ENCODE peak calls at places on chromosomes 16 and 17, in six cellular contexts. C is esophagus muscularis mucosa, B is H54, E is uterus, N is adrenal gland, M is lower leg skin. P is an unnamed sample.

GRCh38 chr16:55272787-55273186 is 51.2 kb upstream of the IRX6 start:
- DNase-seq in C (no peak), B (no peak), E (no peak), N (no peak), M (no peak), P (no peak)

GRCh38 chr17:8212312-8213180 is 2.2 kb upstream of the AURKB start:
- DNase-seq in C (no peak), B (no peak), E (no peak), N (no peak), M (no peak), P (no peak)

GRCh38 chr16:73878616-73879015 is 418.0 kb upstream of the PSMD7 start:
- DNase-seq in C (no peak), B (peak), E (no peak), N (no peak), M (no peak), P (peak)

GRCh38 chr16:73025111-73025505 is 22.8 kb downstream of the ZFHX3 start:
- DNase-seq in C (no peak), B (no peak), E (no peak), N (peak), M (peak), P (no peak)

GRCh38 chr16:50476486-50477260 is 71.5 kb upstream of the NKD1 start:
- DNase-seq in C (no peak), B (no peak), E (no peak), N (no peak), M (peak), P (no peak)

GRCh38 chr17:9307313-9307998 is 268.2 kb downstream of the STX8 start:
- DNase-seq in C (no peak), B (no peak), E (no peak), N (no peak), M (no peak), P (no peak)

GRCh38 chr17:3724373-3725077 is 822 bp downstream of the HASPIN start:
- DNase-seq in C (no peak), B (no peak), E (no peak), N (no peak), M (no peak), P (no peak)

GRCh38 chr17:55237826-55238196 is 26.9 kb upstream of the HLF start:
- DNase-seq in C (no peak), B (no peak), E (no peak), N (no peak), M (no peak), P (no peak)

GRCh38 chr16:7182510-7183109 is 150.0 kb upstream of the RBFOX1 start:
- DNase-seq in C (no peak), B (no peak), E (no peak), N (no peak), M (no peak), P (no peak)

GRCh38 chr16:11144122-11144521 is 111.9 kb downstream of the SOCS1 start:
- DNase-seq in C (no peak), B (no peak), E (no peak), N (no peak), M (no peak), P (no peak)

GRCh38 chr16:8655184-8655717 is 19.2 kb upstream of the ABAT start:
- DNase-seq in C (no peak), B (no peak), E (no peak), N (peak), M (peak), P (no peak)

GRCh38 chr17:1905190-1905919 is 75.5 kb downstream of the RPA1 start:
- DNase-seq in C (no peak), B (no peak), E (no peak), N (peak), M (no peak), P (no peak)

GRCh38 chr16:57991551-57992059 is 8.9 kb downstream of the ZNF319 start:
- DNase-seq in C (no peak), B (no peak), E (no peak), N (no peak), M (no peak), P (no peak)

GRCh38 chr16:8855972-8856371 is 12.8 kb downstream of the CARHSP1 start:
- DNase-seq in C (no peak), B (no peak), E (no peak), N (no peak), M (no peak), P (no peak)

GRCh38 chr17:55663395-55663794 is 59.3 kb downstream of the TMEM100 start:
- DNase-seq in C (no peak), B (no peak), E (no peak), N (no peak), M (no peak), P (no peak)

GRCh38 chr17:65334391-65334790 is 197.2 kb downstream of the RGS9 start:
- DNase-seq in C (no peak), B (no peak), E (no peak), N (no peak), M (no peak), P (no peak)

GRCh38 chr16:22198547-22199293 is 7.4 kb upstream of the EEF2K start:
- DNase-seq in C (no peak), B (no peak), E (no peak), N (no peak), M (no peak), P (no peak)

GRCh38 chr16:1273816-1274215 is 17.9 kb downstream of the TPSD1 start:
- DNase-seq in C (no peak), B (no peak), E (no peak), N (no peak), M (no peak), P (no peak)

GRCh38 chr16:62240722-62241121 is 204.5 kb upstream of the CDH8 start:
- DNase-seq in C (no peak), B (no peak), E (no peak), N (no peak), M (no peak), P (no peak)

GRCh38 chr17:6347776-6348175 is 87.1 kb downstream of the AIPL1 start:
- DNase-seq in C (peak), B (no peak), E (no peak), N (no peak), M (peak), P (no peak)

GRCh38 chr16:53224932-53225533 is 170.2 kb downstream of the CHD9 start:
- DNase-seq in C (no peak), B (no peak), E (no peak), N (no peak), M (no peak), P (no peak)

GRCh38 chr16:68848786-68849185 is 5.5 kb downstream of the TANGO6 start:
- DNase-seq in C (no peak), B (no peak), E (no peak), N (no peak), M (peak), P (no peak)

GRCh38 chr17:81403040-81403467 is 7.8 kb downstream of the BAHCC1 start:
- DNase-seq in C (no peak), B (no peak), E (no peak), N (no peak), M (no peak), P (no peak)

GRCh38 chr17:48637323-48638260 is 11.4 kb upstream of the HOXB9 start:
- DNase-seq in C (no peak), B (peak), E (no peak), N (no peak), M (no peak), P (no peak)

GRCh38 chr16:22844426-22844825 is 30.5 kb downstream of the HS3ST2 start:
- DNase-seq in C (peak), B (no peak), E (no peak), N (no peak), M (no peak), P (no peak)

GRCh38 chr16:90072442-90073105 is 4.6 kb downstream of the PRDM7 start:
- DNase-seq in C (no peak), B (no peak), E (no peak), N (no peak), M (no peak), P (no peak)

GRCh38 chr17:76381633-76382304 is 2.6 kb upstream of the SPHK1 start:
- DNase-seq in C (no peak), B (no peak), E (no peak), N (no peak), M (no peak), P (no peak)

GRCh38 chr16:30651124-30652004 is 604 bp downstream of the PRR14 start:
- DNase-seq in C (peak), B (peak), E (peak), N (peak), M (peak), P (peak)

GRCh38 chr16:17222756-17223411 is 247.9 kb downstream of the XYLT1 start:
- DNase-seq in C (no peak), B (no peak), E (no peak), N (peak), M (no peak), P (no peak)

GRCh38 chr17:1793447-1793806 is 31.6 kb downstream of the SERPINF1 start:
- DNase-seq in C (no peak), B (no peak), E (peak), N (no peak), M (no peak), P (peak)

GRCh38 chr17:43350888-43351361 is 47.9 kb upstream of the ARL4D start:
- DNase-seq in C (no peak), B (no peak), E (no peak), N (no peak), M (no peak), P (no peak)

GRCh38 chr17:61862975-61863800 is at the start of gene BRIP1:
- DNase-seq in C (peak), B (peak), E (peak), N (peak), M (peak), P (peak)
- TF ChIP-seq POLR2A in C (no peak), B (no peak), E (no peak), N (peak), M (no peak), P (peak)

GRCh38 chr17:47099987-47100711 is 88.9 kb downstream of the CDC27 start:
- DNase-seq in C (peak), B (peak), E (peak), N (peak), M (peak), P (peak)
- TF ChIP-seq POLR2A in C (no peak), B (peak), E (peak), N (peak), M (no peak), P (peak)

GRCh38 chr17:45432405-45433113 is at the start of gene ARHGAP27:
- DNase-seq in C (no peak), B (no peak), E (no peak), N (peak), M (peak), P (no peak)
- TF ChIP-seq POLR2A in C (no peak), B (no peak), E (no peak), N (peak), M (no peak), P (peak)

DNA sequence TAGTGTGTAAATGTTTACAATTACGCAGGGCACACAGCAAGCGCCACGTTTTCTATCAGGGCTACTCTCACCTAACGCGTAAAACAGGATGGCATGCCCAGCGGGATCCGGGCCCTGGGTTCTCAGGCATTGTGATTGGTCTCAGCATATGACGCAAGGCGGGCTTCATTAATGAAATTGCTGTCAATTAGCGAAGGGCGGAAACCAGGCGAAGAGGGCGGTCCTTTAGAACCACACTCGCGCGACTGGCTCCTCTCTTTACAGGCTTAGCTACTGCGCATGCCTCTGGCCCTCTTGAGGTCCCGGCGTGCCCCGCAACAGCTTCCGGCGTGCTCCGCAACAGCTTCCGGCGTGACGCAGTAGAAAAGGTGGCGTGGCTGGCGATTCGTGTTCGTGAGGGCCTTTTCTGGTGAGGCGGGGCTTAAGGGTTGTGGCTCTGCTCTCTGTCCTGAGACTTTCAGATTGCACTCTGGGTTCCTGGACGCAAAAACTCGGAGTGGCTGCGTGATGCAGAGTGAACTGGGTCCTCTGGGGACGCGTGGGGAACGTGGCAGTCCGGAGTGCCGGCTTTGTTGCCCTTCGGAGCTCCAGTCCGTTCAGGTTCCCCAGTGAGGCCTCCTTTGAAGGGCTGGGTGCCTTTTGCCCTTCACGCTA is 9.2 kb downstream of the OR2C1 start:
- DNase-seq in C (peak), B (peak), E (peak), N (peak), M (peak), P (peak)
- TF ChIP-seq POLR2A in C (no peak), B (peak), E (no peak), N (peak), M (no peak), P (no peak)

DNA sequence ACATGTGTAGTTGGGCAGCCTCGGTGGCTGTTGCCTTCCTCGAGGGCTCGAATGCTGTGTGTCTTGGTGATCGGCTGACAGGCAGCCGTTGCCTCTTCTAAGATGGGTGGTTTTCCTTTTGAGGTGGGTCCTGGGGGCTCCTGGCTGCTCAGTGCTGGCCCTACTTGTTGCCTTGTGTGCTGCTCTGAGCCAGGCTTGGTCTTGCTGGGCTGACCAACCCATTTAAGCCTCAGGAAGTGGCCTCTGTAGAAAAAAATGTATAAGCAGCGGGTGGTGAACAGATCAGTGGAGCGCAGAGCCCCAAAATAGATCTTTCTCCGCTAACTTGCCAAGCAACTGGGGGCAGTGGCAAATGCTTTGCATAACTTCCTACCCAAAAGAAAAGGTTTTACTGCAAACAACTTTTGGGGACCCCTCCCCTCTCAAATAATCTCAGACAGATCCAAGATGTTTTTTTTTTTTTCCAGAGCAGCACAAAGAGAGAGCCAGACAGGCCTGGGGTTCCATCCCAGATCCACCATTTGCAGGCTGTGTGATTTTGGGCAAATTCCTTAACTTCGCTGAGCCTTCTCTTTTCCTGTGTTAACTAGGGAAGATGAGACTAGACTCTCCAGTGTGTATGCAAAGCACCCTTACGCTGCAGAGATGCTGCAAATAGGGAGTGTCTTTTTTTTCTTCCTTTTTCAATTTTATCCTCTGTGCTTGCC is 42.5 kb downstream of the PLCG2 start:
- DNase-seq in C (no peak), B (no peak), E (no peak), N (no peak), M (no peak), P (no peak)
- TF ChIP-seq POLR2A in C (no peak), B (no peak), E (no peak), N (no peak), M (no peak), P (no peak)

P was measured in prostate gland.